ENCODE peak calls at places on chromosome 15, in seven cellular contexts. E, K, Q, N, F, G and R are unnamed samples.

GRCh38 chr15:63013052-63013808 is 29.3 kb upstream of the TPM1 start:
- DNase-seq in K (no peak), G (no peak), N (no peak), Q (peak), E (no peak), F (peak), R (no peak)

GRCh38 chr15:51936119-51936478 is 35.5 kb downstream of the LEO1 start:
- DNase-seq in G (no peak), N (no peak), F (no peak), Q (no peak), E (no peak), K (peak), R (no peak)

GRCh38 chr15:85959573-85959972 is 120.1 kb upstream of the AGBL1 start:
- DNase-seq in G (no peak), Q (no peak), F (no peak), N (no peak), E (no peak), K (no peak), R (no peak)

GRCh38 chr15:60932051-60932915 is 296.8 kb downstream of the RORA start:
- DNase-seq in K (peak), Q (peak), F (peak), G (no peak), N (no peak), E (no peak), R (no peak)

GRCh38 chr15:63826513-63826912 is 7.2 kb downstream of the HERC1 start:
- DNase-seq in G (no peak), Q (peak), F (no peak), E (no peak), K (no peak), N (no peak), R (no peak)

GRCh38 chr15:78682013-78682651 is 41.1 kb upstream of the CHRNB4 start:
- DNase-seq in F (no peak), K (no peak), E (no peak), Q (no peak), G (no peak), N (no peak), R (no peak)

GRCh38 chr15:25477816-25478215 is 39.0 kb upstream of the UBE3A start:
- DNase-seq in G (no peak), E (no peak), N (no peak), F (no peak), K (no peak), Q (no peak), R (no peak)

GRCh38 chr15:60426870-60427528 is 29.2 kb upstream of the ANXA2 start:
- DNase-seq in K (no peak), G (no peak), F (peak), E (no peak), Q (peak), N (no peak), R (no peak)

GRCh38 chr15:64754663-64755426 is 20.5 kb downstream of the RBPMS2 start:
- DNase-seq in Q (no peak), G (peak), N (no peak), E (no peak), F (no peak), K (no peak), R (peak)

GRCh38 chr15:44782516-44782915 is 46.2 kb downstream of the TRIM69 start:
- DNase-seq in G (no peak), K (no peak), Q (peak), E (no peak), F (peak), N (no peak), R (no peak)

GRCh38 chr15:78353093-78353492 is 12.9 kb downstream of the CRABP1 start:
- DNase-seq in N (no peak), F (no peak), Q (peak), E (no peak), K (no peak), G (no peak), R (no peak)

GRCh38 chr15:31004220-31004733 is 12.8 kb upstream of the MTMR10 start:
- DNase-seq in G (peak), F (no peak), E (no peak), Q (no peak), N (peak), K (no peak), R (peak)

GRCh38 chr15:36067483-36068274 is 511.7 kb upstream of the CDIN1 start:
- DNase-seq in G (no peak), N (no peak), K (no peak), Q (no peak), F (no peak), E (no peak), R (no peak)
- TF ChIP-seq CTCF in G (no peak), N (no peak), K (no peak), Q (no peak), F (no peak), E (no peak), R (no peak)

DNA sequence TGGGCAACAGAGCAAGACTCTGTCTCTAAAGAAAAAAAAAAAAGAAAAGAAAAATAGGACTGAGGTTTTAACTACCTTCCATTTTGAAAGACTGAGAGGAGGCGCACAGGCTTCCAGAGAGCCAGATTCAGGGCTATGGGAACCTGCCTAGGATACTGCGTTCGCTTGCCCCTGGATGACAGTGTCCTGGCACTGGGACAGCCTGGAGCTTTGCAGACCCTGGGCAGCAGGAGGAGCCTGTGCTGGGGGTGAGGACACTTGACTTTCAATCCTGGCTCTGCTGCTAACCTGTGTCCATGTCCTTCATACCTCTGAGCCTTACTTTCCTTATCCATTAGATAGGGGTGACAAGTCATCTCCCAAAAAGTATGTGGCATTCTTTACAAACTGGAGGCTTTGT is 31.2 kb downstream of the CD276 start:
- DNase-seq in K (no peak), N (no peak), G (no peak), E (no peak), F (no peak), Q (no peak), R (no peak)
- TF ChIP-seq CTCF in K (no peak), N (no peak), G (no peak), E (no peak), F (no peak), Q (no peak), R (no peak)

DNA sequence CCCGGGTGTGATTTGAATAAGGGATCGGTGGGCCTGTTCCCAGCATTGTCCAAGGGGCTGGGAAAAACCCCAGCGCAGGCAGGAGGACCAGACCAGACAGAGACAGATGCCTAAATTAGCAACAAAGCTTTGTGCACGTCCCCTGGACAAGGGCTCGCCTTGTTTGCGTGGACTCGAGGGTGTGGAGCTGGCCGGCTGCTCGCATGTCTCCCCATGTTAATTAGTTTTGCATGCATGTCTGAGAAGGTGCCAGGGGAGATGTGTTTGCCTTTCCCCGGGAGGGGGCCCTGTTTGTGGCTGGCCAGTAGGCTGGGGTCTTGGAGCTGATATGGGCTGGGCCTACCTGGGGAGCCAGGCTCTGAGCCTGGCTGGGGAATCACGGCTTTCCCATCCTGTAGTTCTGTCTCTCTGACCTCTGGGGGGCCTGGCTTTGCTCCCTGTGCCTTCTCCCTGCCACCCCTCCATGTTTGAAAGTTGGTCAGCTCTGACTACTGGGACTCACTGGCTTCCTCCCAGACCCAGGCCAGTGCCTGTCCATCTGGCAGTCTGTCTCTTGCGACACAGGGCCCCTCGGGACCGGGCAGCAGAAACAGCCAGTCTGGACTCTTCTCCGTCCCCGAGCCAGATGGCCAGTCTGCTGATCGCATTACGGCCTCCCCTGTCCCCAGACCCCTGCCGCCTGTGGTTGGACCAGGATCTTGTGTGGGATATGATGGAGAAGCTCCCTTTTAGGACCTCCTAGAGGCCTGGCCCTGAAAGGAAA is 55.4 kb upstream of the POLG start:
- DNase-seq in N (no peak), Q (no peak), G (no peak), E (no peak), K (no peak), F (no peak), R (no peak)
- TF ChIP-seq CTCF in N (no peak), Q (no peak), G (no peak), E (no peak), K (no peak), F (no peak), R (no peak)

DNA sequence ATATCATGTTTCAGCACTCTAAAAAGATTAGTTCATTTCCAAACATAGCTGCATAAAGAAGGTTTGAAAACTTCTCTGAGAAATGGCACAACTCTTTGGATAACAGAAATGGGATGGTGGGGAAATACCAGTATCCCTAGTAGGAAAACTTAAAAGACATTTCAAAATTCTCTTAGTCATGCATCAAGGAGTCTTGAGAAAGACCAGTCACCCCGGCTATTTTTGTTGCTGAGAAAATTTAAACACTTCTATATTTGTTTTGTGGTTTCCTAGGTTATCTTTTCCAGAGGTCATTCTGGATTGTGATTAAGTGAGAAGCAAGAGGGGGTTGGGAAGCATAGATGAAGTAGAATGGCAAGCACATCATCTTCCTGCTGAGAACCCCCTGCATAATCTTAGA is 447.7 kb upstream of the THBS1 start:
- DNase-seq in F (peak), N (no peak), E (no peak), Q (peak), K (no peak), G (no peak), R (no peak)
- TF ChIP-seq CTCF in F (no peak), N (no peak), E (no peak), Q (no peak), K (no peak), G (no peak), R (no peak)

GRCh38 chr15:84657748-84658079 is 285 bp downstream of the NMB start:
- DNase-seq in K (no peak), E (no peak), Q (no peak), G (no peak), N (no peak), F (no peak), R (no peak)

GRCh38 chr15:84656972-84657371 is 1.0 kb downstream of the NMB start:
- DNase-seq in E (no peak), K (no peak), G (no peak), F (no peak), N (no peak), Q (no peak), R (no peak)

GRCh38 chr15:84659904-84660781 is 2.1 kb upstream of the NMB start:
- DNase-seq in Q (no peak), K (no peak), G (no peak), E (no peak), F (no peak), N (no peak), R (no peak)

GRCh38 chr15:84658788-84659411 is 901 bp upstream of the NMB start:
- DNase-seq in G (no peak), Q (no peak), E (no peak), F (no peak), K (no peak), N (no peak), R (no peak)

DNA sequence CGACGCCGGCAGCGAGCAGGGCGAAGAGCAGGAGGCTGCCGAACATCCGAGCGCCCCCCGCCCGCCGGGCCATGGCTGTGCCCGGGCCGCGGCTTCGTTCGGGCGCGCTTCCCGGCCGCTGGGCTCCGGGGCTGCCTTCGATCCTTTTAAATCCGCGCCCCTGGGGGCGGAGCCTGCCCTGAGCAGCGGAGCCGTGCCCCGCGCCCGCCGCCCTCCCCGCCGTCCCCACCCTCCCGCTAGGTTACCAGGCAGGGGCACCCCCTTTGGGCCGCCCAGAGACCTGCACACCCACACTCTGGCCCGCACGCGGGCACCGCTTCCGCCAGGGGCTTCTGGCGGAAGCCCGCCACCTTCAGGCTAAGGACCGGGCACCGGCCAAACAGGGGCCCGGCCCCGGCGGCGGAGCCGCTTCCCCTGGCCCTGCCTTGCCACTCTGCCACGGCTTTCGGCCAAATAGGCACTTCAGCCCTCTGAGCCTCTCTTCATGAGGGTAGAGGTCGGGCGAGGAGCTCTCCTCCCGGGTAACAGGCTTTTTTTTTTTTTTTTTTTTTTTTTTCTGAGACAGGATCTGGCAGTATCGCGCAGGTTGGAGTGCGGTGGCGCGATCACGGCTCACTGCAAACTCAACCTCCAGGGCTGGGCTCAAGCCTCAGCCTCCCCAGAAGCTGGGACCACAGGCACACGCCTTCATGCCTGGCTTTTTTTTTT is at the start of gene NMB:
- DNase-seq in Q (peak), K (peak), E (peak), N (peak), F (peak), G (peak), R (peak)
- TF ChIP-seq CTCF in Q (peak), K (peak), E (peak), N (peak), F (peak), G (peak), R (peak)

GRCh38 chr15:57527382-57528091 is 64.2 kb upstream of the MYZAP start:
- DNase-seq in Q (peak), F (peak), G (peak), K (no peak), E (no peak), N (no peak), R (peak)
- TF ChIP-seq CTCF in Q (peak), F (peak), G (peak), K (peak), E (peak), N (peak), R (peak)

DNA sequence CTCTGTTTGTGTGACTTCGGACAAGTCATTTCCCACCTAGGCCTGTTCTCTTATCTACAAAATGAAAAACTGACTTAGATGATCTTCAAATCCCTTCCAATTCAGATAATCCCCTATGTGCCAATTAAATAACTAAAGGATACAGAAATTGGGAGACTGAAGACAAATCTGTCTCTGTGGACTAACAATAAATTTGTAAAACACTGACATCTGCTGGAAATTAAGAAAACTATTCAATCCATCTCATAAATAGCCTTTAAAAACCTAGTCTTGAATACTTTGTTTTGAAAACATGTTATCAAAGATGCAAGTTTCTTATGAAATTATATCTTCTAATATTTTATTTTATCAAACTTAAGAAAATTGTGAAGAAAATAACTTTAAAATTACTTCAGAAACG is 38.3 kb downstream of the MTHFS start:
- DNase-seq in E (no peak), F (no peak), K (no peak), N (no peak), Q (peak), G (no peak), R (no peak)
- TF ChIP-seq CTCF in E (peak), F (peak), K (peak), N (no peak), Q (peak), G (peak), R (no peak)

DNA sequence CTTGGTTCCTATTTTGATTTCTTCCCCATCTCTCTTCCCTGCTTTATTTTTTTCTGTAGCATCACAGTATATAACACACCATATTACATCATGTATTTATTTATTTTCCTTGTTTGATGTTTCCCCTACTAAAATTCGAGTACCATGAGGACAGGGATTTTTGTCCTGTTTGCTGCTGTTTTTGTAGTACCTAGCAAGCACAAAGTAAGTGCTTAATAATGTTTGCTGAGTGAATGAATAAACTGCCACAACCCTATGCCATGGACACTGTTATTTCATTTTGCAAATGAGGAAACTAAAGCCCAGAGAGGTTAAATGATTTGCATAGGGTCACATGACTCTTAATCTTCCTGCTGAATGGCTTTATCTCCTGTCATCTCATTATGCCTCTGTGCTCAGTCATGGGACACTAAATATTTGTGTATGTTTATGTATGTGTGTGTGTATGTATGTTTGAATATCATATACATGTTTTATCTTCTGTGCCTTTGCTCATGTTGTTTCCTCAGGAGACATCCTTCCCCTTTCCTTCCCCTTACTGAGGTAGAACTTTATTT is 26.1 kb upstream of the MGA start:
- DNase-seq in G (no peak), E (no peak), Q (no peak), K (no peak), N (no peak), F (no peak), R (no peak)
- TF ChIP-seq CTCF in G (no peak), E (no peak), Q (no peak), K (no peak), N (no peak), F (no peak), R (no peak)

GRCh38 chr15:58053236-58054153 is 12.0 kb downstream of the ALDH1A2 start:
- DNase-seq in F (no peak), K (no peak), E (no peak), N (no peak), Q (no peak), G (no peak), R (no peak)

GRCh38 chr15:58058068-58058467 is 7.4 kb downstream of the ALDH1A2 start:
- DNase-seq in K (no peak), F (no peak), N (no peak), Q (no peak), E (no peak), G (no peak), R (no peak)

GRCh38 chr15:58058729-58059128 is 6.8 kb downstream of the ALDH1A2 start:
- DNase-seq in G (no peak), K (no peak), Q (no peak), F (no peak), E (no peak), N (no peak), R (no peak)

GRCh38 chr15:58057559-58057958 is 8.0 kb downstream of the ALDH1A2 start:
- DNase-seq in E (no peak), N (no peak), K (no peak), F (peak), Q (no peak), G (no peak), R (no peak)

DNA sequence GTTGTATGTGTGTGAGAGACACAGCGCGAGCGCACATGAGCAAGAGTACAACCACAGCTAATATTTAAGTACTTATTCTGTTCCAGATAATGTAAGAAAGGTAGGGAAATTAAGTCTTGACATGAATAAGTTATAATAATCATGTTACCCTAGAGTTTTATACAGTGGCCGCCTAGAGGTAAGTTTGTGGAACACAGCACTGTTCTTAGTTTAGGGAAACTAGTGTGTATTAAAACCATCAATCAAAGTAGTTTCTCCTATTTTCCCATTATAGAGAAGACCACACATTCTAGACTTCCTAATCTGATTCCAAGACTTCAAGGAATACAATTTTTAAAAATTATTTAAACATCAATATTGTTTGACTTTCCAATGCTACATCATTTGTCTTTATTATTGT is 9.5 kb downstream of the ALDH1A2 start:
- DNase-seq in G (no peak), Q (no peak), N (no peak), E (no peak), K (no peak), F (no peak), R (no peak)
- TF ChIP-seq CTCF in G (no peak), Q (peak), N (no peak), E (peak), K (no peak), F (peak), R (no peak)

DNA sequence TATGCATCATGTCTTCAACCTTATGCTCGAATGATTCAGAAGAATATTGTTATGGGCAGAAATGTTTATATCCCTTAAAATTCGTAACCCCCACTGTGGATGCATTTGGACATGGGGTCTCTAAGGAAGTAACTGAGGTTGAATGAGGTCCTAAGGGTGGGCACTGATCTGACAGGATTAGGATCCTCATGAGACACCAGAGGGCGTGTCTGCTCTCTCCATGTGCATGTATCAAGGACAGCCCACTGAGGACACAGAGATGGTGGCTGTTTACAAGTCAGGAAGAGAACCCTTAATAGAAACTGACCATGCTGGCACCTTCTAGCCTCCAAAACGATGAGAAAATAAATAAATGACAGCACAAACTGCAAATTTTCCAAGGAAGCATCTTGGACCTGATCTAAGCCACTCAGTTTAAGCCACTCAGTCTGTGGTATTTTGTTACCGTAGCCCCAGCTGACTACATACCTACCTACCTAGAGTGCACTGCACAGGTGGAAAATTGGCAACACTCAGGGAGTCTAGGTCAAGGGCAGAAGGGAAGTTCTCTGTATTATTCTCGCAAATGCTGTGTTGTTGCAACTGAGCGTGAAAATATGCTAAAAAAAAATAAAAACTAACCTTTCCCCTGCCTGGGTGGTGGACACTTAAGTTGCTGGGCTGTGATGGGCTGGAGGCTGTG is 126.6 kb downstream of the TJP1 start:
- DNase-seq in Q (no peak), N (no peak), F (no peak), G (no peak), E (no peak), K (no peak), R (no peak)
- TF ChIP-seq CTCF in Q (no peak), N (no peak), F (no peak), G (no peak), E (no peak), K (no peak), R (no peak)